ENCODE peak calls at places on chromosome 14, in nine cellular contexts. Q is C1 segment of cervical spinal cord; Y is fibroblast of the conjunctiva; P is neural progenitor cell; I is endothelial cell of umbilical vein; E is kidney epithelial cell; J is stimulated activated CD4-positive, alpha-beta T cell treated with anti-CD3 and anti-CD28 coated beads, Interleukin-15, amount 100 ng/mL, for 1 hour; W is neural crest cell; O is NAMALWA. S is an unnamed sample.

GRCh38 chr14:105067969-105068301 is 2.7 kb upstream of the GPR132 start:
- DNase-seq in Y (no peak), W (no peak), P (no peak), Q (no peak), O (no peak), J (no peak), I (no peak), E (no peak), S (peak)

GRCh38 chr14:41146391-41146790 is 460.3 kb upstream of the LRFN5 start:
- DNase-seq in E (no peak), Y (no peak), J (no peak), P (peak), O (no peak), W (no peak), Q (no peak), I (no peak), S (no peak)

GRCh38 chr14:91961297-91962220 is 14.1 kb upstream of the FBLN5 start:
- DNase-seq in Y (no peak), E (no peak), O (no peak), Q (no peak), W (no peak), I (no peak), J (no peak), P (no peak), S (no peak)

GRCh38 chr14:85917631-85918030 is 387.7 kb downstream of the FLRT2 start:
- DNase-seq in J (no peak), O (no peak), Q (no peak), Y (no peak), P (no peak), I (no peak), E (no peak), W (no peak), S (no peak)

GRCh38 chr14:101500681-101501080 is 60.6 kb upstream of the DIO3 start:
- DNase-seq in W (no peak), O (no peak), Y (no peak), E (no peak), P (no peak), I (no peak), J (no peak), Q (no peak), S (peak)

GRCh38 chr14:76961631-76962302 is 66.7 kb downstream of the IRF2BPL start:
- DNase-seq in O (peak), E (peak), Y (peak), P (peak), I (peak), J (peak), W (peak), Q (peak), S (peak)

GRCh38 chr14:93592786-93593185 is 162.0 kb downstream of the UNC79 start:
- DNase-seq in I (no peak), E (no peak), Q (no peak), O (no peak), W (no peak), P (no peak), J (no peak), Y (no peak), S (no peak)

GRCh38 chr14:93705513-93706156 is 82.7 kb downstream of the PRIMA1 start:
- DNase-seq in I (no peak), Q (no peak), E (no peak), P (no peak), J (no peak), O (no peak), Y (no peak), W (no peak), S (no peak)

GRCh38 chr14:103056322-103057027 is 874 bp downstream of the CDC42BPB start:
- DNase-seq in P (peak), Y (peak), Q (no peak), E (no peak), W (peak), J (no peak), I (peak), O (no peak), S (peak)

GRCh38 chr14:104690861-104691455 is 1.5 kb downstream of the INF2 start:
- DNase-seq in W (no peak), P (no peak), J (no peak), Q (no peak), O (no peak), I (no peak), E (no peak), Y (no peak), S (no peak)

GRCh38 chr14:22980672-22981089 is 1.7 kb downstream of the AJUBA start:
- DNase-seq in J (no peak), P (peak), E (no peak), W (no peak), Q (no peak), Y (no peak), O (no peak), I (no peak), S (peak)

GRCh38 chr14:100129161-100129589 is 30.3 kb downstream of the DEGS2 start:
- DNase-seq in O (no peak), P (no peak), Y (no peak), Q (no peak), J (no peak), I (peak), E (no peak), W (no peak), S (no peak)

GRCh38 chr14:61461808-61462275 is 140.5 kb downstream of the PRKCH start:
- DNase-seq in Q (peak), P (peak), I (peak), Y (peak), E (no peak), O (peak), W (peak), J (no peak), S (no peak)

GRCh38 chr14:33716921-33717320 is 234.0 kb downstream of the EGLN3 start:
- DNase-seq in J (no peak), Q (no peak), W (no peak), O (no peak), E (no peak), Y (no peak), P (no peak), I (no peak), S (no peak)

GRCh38 chr14:33728010-33728498 is 222.8 kb downstream of the EGLN3 start:
- DNase-seq in W (no peak), E (no peak), I (no peak), Q (no peak), P (no peak), Y (no peak), J (no peak), O (no peak), S (no peak)

GRCh38 chr14:90504643-90505042 is 107.8 kb downstream of the CALM1 start:
- DNase-seq in P (no peak), I (no peak), Q (no peak), O (no peak), E (no peak), Y (no peak), J (no peak), W (no peak), S (no peak)

GRCh38 chr14:104443391-104444158 is 136.0 kb upstream of the C14orf180 start:
- DNase-seq in E (no peak), W (no peak), O (peak), Q (no peak), J (no peak), Y (no peak), P (peak), I (no peak), S (peak)

GRCh38 chr14:20905661-20906060 is 14.5 kb downstream of the RNASE3 start:
- DNase-seq in O (no peak), Q (no peak), W (no peak), I (no peak), Y (no peak), J (no peak), P (no peak), E (no peak), S (no peak)

S was measured in upper lobe of left lung.